ENCODE peak calls at places on chromosomes 4 and X, in eight cellular contexts. P, R, W, M, A, T, O and J are unnamed samples. For H3K9me3, the result is how much of the 10 kb centered on the place peaks cover.

GRCh38 chr4:141580523-141580922 is 55.9 kb upstream of the IL15 start:
- DNase-seq in R (no peak), T (no peak), P (no peak), W (no peak), A (no peak), O (no peak), M (peak), J (no peak)

GRCh38 chr4:22932326-22932725 is 239.6 kb downstream of the GBA3 start:
- DNase-seq in T (no peak), P (no peak), W (no peak), M (no peak), O (no peak), A (peak), R (no peak), J (no peak)

GRCh38 chrX:630922-631496 is 418 bp downstream of the SHOX start:
- DNase-seq in R (no peak), O (peak), M (no peak), W (no peak), A (no peak), P (no peak), T (no peak), J (no peak)

GRCh38 chr4:183197140-183197539 is 98.1 kb downstream of the WWC2 start:
- DNase-seq in M (no peak), T (no peak), O (no peak), A (no peak), P (no peak), W (no peak), R (no peak), J (no peak)

GRCh38 chr4:41550308-41550707 is 12.4 kb downstream of the LIMCH1 start:
- DNase-seq in R (no peak), M (no peak), O (no peak), W (no peak), A (no peak), T (no peak), P (no peak), J (no peak)

GRCh38 chr4:7309636-7310035 is 117.3 kb downstream of the SORCS2 start:
- DNase-seq in A (no peak), P (no peak), W (no peak), T (no peak), R (no peak), M (no peak), O (no peak), J (no peak)

GRCh38 chrX:140439455-140439854 is 65.4 kb downstream of the SOX3 start:
- DNase-seq in R (no peak), O (no peak), T (peak), P (no peak), A (peak), W (no peak), M (no peak), J (no peak)

GRCh38 chr4:173509031-173510001 is 20.7 kb downstream of the HAND2 start:
- DNase-seq in P (no peak), M (no peak), R (no peak), T (no peak), A (no peak), W (no peak), O (no peak), J (no peak)

GRCh38 chr4:153467897-153468262 is 1.7 kb downstream of the TMEM131L start:
- DNase-seq in A (no peak), R (no peak), P (no peak), O (no peak), T (no peak), W (no peak), M (no peak), J (no peak)

GRCh38 chrX:39816871-39817731 is 280.7 kb downstream of the BCOR start:
- DNase-seq in W (no peak), O (no peak), M (peak), R (no peak), A (no peak), P (no peak), T (peak), J (no peak)

GRCh38 chr4:147714575-147715401 is 17.1 kb upstream of the ARHGAP10 start:
- DNase-seq in R (no peak), W (no peak), A (no peak), T (no peak), M (peak), O (no peak), P (no peak), J (no peak)

GRCh38 chr4:7266525-7267292 is 74.4 kb downstream of the SORCS2 start:
- DNase-seq in R (no peak), W (no peak), M (peak), P (peak), O (no peak), T (no peak), A (no peak), J (no peak)

DNA sequence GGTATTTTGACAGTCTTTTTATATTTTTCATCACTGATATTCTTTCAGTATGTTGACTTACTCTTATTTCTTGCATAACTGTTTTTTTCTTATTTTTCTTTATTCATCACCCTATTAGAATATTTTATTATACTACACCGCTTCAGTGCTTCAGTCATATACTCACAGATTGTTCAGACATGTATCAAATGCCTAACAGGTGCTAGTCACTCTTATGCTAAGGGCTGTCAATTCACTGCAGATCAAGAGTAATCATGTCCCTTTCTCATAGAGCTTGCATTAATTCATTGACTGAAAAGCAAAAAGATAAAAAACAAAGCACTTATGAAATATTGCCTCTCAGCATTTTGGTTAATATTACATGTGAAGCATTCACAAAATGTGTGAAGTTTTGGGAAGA is 1435.6 kb downstream of the STIM2 start:
- DNase-seq in W (no peak), A (no peak), P (no peak), T (no peak), R (no peak), M (no peak), O (no peak), J (no peak)
- H3K9me3 ChIP-seq in W (under half), A (under half), P (under half), T (under half), R (under half), M (under half), O (under half), J (under half)

GRCh38 chrX:72131317-72132294 is at the start of gene RTL5:
- DNase-seq in O (peak), R (peak), W (peak), A (peak), P (peak), M (peak), T (peak), J (no peak)
- TF ChIP-seq POLR2A in O (no peak), R (no peak), W (peak), A (no peak), P (no peak), M (no peak), T (no peak), J (no peak)

DNA sequence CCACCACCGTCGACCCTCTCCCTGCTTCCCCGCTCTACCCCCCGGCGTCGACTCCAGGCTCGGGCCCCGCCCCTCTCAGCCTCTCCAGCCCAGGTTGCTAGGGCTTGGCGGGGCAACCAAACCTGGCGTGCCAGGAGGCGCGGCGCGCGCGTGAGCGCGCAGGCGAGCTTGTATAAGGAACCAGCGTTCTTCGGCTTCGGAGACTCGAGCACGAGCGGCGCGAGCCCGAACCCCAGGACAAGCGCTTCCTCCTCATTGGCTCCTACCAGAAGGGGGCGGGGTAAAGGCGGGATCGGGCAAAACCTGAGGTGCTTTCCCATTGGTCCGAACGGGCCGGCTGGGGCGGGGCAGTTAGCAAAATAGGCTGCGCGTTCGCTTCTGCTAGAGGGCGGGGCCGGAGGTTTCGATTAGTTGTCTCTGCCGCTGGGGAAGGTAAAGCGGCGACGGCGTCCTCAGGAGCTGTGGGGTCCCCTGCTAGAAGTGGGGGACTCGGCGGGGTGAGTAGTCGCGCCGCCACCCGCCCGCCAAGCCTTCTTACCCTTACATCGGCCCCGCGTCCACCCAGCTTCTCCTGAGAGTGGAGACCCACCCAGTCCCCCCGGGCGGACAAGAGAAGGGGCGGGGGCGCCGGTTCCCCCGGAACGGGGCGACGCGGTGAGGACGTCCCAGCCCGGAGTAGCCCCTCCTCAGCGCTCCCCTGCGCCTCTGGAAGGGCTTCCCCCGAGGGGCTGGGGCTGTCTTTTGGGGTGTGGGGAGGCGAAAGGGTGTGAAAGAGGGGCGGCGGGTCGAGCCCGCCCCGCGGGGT is at the start of gene CDKL5:
- DNase-seq in R (peak), W (peak), A (peak), T (peak), O (peak), M (peak), P (peak), J (peak)
- H3K9me3 ChIP-seq in R (under half), W (under half), A (under half), T (under half), O (under half), M (under half), P (under half), J (under half)

DNA sequence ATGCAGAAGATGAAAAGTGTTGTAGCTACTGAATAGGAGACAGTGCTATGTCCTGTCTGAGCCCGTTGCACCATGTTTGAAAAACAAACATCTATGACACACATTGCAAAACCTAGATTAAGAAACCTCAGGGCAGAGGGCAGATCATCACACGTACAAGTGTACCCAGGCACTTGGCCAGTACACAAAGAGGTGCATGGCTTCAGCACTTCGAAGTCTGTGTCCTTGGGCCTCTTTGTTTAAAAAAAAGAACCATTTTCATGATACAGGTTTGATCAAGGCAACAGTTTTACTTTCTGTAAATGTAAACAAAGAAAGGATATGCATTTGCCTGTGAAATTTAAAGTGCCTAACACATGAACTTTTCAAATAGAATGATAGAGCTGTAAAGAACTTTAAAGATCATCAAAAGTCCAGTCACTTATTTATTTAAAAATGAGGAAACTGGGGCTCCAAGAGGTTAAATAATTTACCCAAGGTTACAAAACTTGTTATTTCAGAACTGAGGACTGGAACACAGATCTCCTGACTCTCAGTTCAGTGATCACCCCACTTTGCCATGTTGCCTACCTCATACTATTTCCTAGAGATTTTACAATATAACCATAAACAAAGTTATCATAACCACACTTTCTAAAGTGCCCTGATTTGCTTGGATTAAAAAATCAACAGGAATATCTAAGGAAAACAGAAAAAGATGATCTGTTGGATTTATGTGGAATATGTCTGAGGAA is 7.2 kb upstream of the ACSL4 start:
- DNase-seq in A (no peak), O (no peak), W (peak), M (peak), P (peak), T (peak), R (no peak), J (no peak)
- TF ChIP-seq POLR2A in A (no peak), O (no peak), W (no peak), M (no peak), P (no peak), T (no peak), R (no peak), J (no peak)

GRCh38 chrX:143869018-143869417 is 14.9 kb upstream of the UBE2NL start:
- DNase-seq in P (no peak), R (no peak), M (no peak), A (no peak), W (no peak), T (no peak), O (no peak), J (no peak)
- H3K9me3 ChIP-seq in P (under half), R (under half), M (under half), A (under half), W (under half), T (under half), O (under half), J (under half)